ENCODE peak calls at places on chromosomes 1 and 21, in eight cellular contexts. F is putamen, X is LHCN-M2, J is RCC 7860, S is epithelial cell of proximal tubule, I is pancreas, O is EL, R is SJSA1. V is an unnamed sample.

GRCh38 chr21:42747746-42748351 is 94.4 kb downstream of the PDE9A start:
- DNase-seq in F (no peak), X (no peak), J (no peak), S (no peak), I (no peak), O (no peak), R (no peak), V (no peak)

GRCh38 chr1:1997561-1997960 is 6.0 kb downstream of the CFAP74 start:
- DNase-seq in F (no peak), X (no peak), J (no peak), S (no peak), I (no peak), O (no peak), R (no peak), V (no peak)

GRCh38 chr1:167681024-167681423 is 40.8 kb upstream of the MPZL1 start:
- DNase-seq in F (no peak), X (no peak), J (no peak), S (no peak), I (no peak), O (no peak), R (no peak), V (no peak)

GRCh38 chr1:101444873-101445618 is 208.2 kb downstream of the S1PR1 start:
- DNase-seq in F (no peak), X (no peak), J (no peak), S (no peak), I (no peak), O (no peak), R (no peak), V (no peak)

GRCh38 chr1:234528073-234528865 is 49.3 kb upstream of the TARBP1 start:
- DNase-seq in F (no peak), X (no peak), J (no peak), S (no peak), I (no peak), O (no peak), R (no peak), V (no peak)

GRCh38 chr21:33036430-33037162 is 10.9 kb downstream of the OLIG2 start:
- DNase-seq in F (no peak), X (peak; percentile 47), J (peak; percentile 63), S (no peak), I (no peak), O (peak; percentile 70), R (no peak), V (peak; percentile 62)

GRCh38 chr1:226779536-226779935 is 40.5 kb upstream of the ITPKB start:
- DNase-seq in F (no peak), X (peak; percentile 2), J (no peak), S (no peak), I (no peak), O (no peak), R (no peak), V (peak; percentile 66)

GRCh38 chr1:46643368-46643775 is 24.8 kb downstream of the ATPAF1 start:
- DNase-seq in F (no peak), X (peak; percentile 86), J (peak; percentile 72), S (peak; percentile 63), I (no peak), O (peak; percentile 93), R (peak; percentile 81), V (peak; percentile 38)

GRCh38 chr21:37455504-37455911 is 88.9 kb downstream of the DYRK1A start:
- DNase-seq in F (no peak), X (peak; percentile 67), J (no peak), S (no peak), I (no peak), O (no peak), R (no peak), V (no peak)

GRCh38 chr1:60895167-60896124 is 186.9 kb upstream of the NFIA start:
- DNase-seq in F (no peak), X (peak; percentile 7), J (no peak), S (no peak), I (no peak), O (no peak), R (no peak), V (no peak)

GRCh38 chr1:201904579-201904978 is 15.9 kb downstream of the SHISA4 start:
- DNase-seq in F (no peak), X (peak; percentile 40), J (no peak), S (no peak), I (no peak), O (peak; percentile 92), R (peak; percentile 70), V (no peak)

GRCh38 chr1:77958391-77958790 is 20.5 kb downstream of the FUBP1 start:
- DNase-seq in F (no peak), X (no peak), J (no peak), S (no peak), I (no peak), O (no peak), R (no peak), V (no peak)

GRCh38 chr21:42527489-42528158 is 14.0 kb downstream of the SLC37A1 start:
- DNase-seq in F (no peak), X (no peak), J (no peak), S (no peak), I (no peak), O (no peak), R (no peak), V (no peak)

GRCh38 chr21:43879348-43880110 is 14.5 kb downstream of the AGPAT3 start:
- DNase-seq in F (no peak), X (no peak), J (no peak), S (no peak), I (no peak), O (no peak), R (no peak), V (peak; percentile 33)

GRCh38 chr1:228275435-228276342 is 67.8 kb downstream of the OBSCN start:
- DNase-seq in F (peak; percentile 73), X (peak; percentile 62), J (no peak), S (no peak), I (peak; percentile 82), O (peak; percentile 89), R (peak; percentile 14), V (peak; percentile 96)

GRCh38 chr1:245467804-245468203 is 313.0 kb downstream of the KIF26B start:
- DNase-seq in F (no peak), X (no peak), J (no peak), S (no peak), I (no peak), O (no peak), R (no peak), V (no peak)

GRCh38 chr1:36880155-36881070 is 153.9 kb downstream of the GRIK3 start:
- DNase-seq in F (no peak), X (no peak), J (no peak), S (no peak), I (no peak), O (no peak), R (no peak), V (no peak)

GRCh38 chr1:58065520-58065919 is 481.0 kb downstream of the OMA1 start:
- DNase-seq in F (no peak), X (no peak), J (no peak), S (no peak), I (no peak), O (no peak), R (no peak), V (no peak)

GRCh38 chr21:45010860-45011259 is 63.5 kb upstream of the ADARB1 start:
- DNase-seq in F (no peak), X (no peak), J (no peak), S (no peak), I (peak; percentile 9), O (no peak), R (no peak), V (no peak)

GRCh38 chr1:20540281-20540680 is 12.1 kb upstream of the FAM43B start:
- DNase-seq in F (no peak), X (no peak), J (no peak), S (no peak), I (no peak), O (peak; percentile 41), R (no peak), V (no peak)

GRCh38 chr1:27961646-27962221 is 2.0 kb downstream of the XKR8 start:
- DNase-seq in F (no peak), X (no peak), J (no peak), S (no peak), I (no peak), O (peak; percentile 52), R (no peak), V (no peak)

GRCh38 chr1:185895208-185895900 is 161.2 kb downstream of the HMCN1 start:
- DNase-seq in F (no peak), X (no peak), J (no peak), S (no peak), I (no peak), O (no peak), R (no peak), V (no peak)

GRCh38 chr1:241774017-241774416 is 74.0 kb upstream of the EXO1 start:
- DNase-seq in F (no peak), X (no peak), J (no peak), S (no peak), I (no peak), O (no peak), R (no peak), V (no peak)

V was measured in SJCRH30.